ENCODE peak calls at places on chromosomes 11 and 22, in five cellular contexts. E is dorsolateral prefrontal cortex, D is hepatocyte, U is tibial nerve, P is transverse colon. X is an unnamed sample.

GRCh38 chr11:46321757-46322156 is 25.5 kb upstream of the DGKZ start:
- DNase-seq in E (no peak), D (no peak), U (no peak), P (no peak), X (no peak)

GRCh38 chr11:43712676-43713075 is 32.1 kb downstream of the HSD17B12 start:
- DNase-seq in E (no peak), D (no peak), U (no peak), P (no peak), X (no peak)

GRCh38 chr11:64924910-64925284 is 408 bp downstream of the PPP2R5B start:
- DNase-seq in E (no peak), D (peak), U (no peak), P (peak), X (no peak)

GRCh38 chr11:13668102-13668956 is at the start of gene FAR1:
- DNase-seq in E (peak), D (peak), U (peak), P (peak), X (peak)

GRCh38 chr22:41351011-41351410 is 30.7 kb upstream of the TEF start:
- DNase-seq in E (no peak), D (no peak), U (no peak), P (no peak), X (no peak)

GRCh38 chr11:71420455-71421241 is 27.5 kb downstream of the DHCR7 start:
- DNase-seq in E (no peak), D (peak), U (no peak), P (peak), X (no peak)

GRCh38 chr22:37291559-37292298 is 9.4 kb downstream of the CYTH4 start:
- DNase-seq in E (no peak), D (no peak), U (no peak), P (no peak), X (peak)

GRCh38 chr11:62423012-62423411 is 4.2 kb downstream of the SCGB1A1 start:
- DNase-seq in E (no peak), D (no peak), U (no peak), P (no peak), X (no peak)

GRCh38 chr11:57300785-57301184 is 24.0 kb downstream of the TNKS1BP1 start:
- DNase-seq in E (no peak), D (no peak), U (no peak), P (no peak), X (peak)

GRCh38 chr22:45212992-45213751 is 27.5 kb downstream of the KIAA0930 start:
- DNase-seq in E (peak), D (no peak), U (no peak), P (peak), X (peak)

GRCh38 chr22:45211435-45211834 is 29.3 kb downstream of the KIAA0930 start:
- DNase-seq in E (no peak), D (no peak), U (no peak), P (no peak), X (no peak)

GRCh38 chr22:45211848-45212247 is 28.8 kb downstream of the KIAA0930 start:
- DNase-seq in E (no peak), D (no peak), U (no peak), P (no peak), X (no peak)

GRCh38 chr22:45210577-45211431 is 29.9 kb downstream of the KIAA0930 start:
- DNase-seq in E (no peak), D (no peak), U (no peak), P (no peak), X (no peak)

DNA sequence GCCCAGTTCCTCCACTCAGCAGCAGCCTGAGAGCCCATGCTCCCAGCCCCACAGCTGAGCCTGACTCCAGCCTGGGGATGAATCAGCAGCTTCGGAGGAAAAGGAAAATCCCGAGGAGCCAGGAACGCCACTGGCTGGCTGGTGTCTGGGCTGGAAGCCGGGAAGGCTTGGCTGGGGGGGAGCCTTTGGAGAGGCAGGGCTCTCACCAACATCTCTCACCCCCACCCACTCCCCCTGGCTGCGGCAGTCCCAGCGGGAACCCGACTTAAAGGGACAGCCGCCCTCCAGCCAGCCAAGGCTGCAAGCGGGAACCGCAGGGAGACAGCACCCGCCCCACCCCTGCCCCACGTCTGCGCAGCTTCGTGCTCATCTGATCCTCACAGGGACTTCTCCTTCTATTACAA is 28.4 kb downstream of the KIAA0930 start:
- DNase-seq in E (peak), D (peak), U (no peak), P (peak), X (peak)
- H3K27ac ChIP-seq in E (peak), D (peak), U (peak), P (peak), X (peak)

DNA sequence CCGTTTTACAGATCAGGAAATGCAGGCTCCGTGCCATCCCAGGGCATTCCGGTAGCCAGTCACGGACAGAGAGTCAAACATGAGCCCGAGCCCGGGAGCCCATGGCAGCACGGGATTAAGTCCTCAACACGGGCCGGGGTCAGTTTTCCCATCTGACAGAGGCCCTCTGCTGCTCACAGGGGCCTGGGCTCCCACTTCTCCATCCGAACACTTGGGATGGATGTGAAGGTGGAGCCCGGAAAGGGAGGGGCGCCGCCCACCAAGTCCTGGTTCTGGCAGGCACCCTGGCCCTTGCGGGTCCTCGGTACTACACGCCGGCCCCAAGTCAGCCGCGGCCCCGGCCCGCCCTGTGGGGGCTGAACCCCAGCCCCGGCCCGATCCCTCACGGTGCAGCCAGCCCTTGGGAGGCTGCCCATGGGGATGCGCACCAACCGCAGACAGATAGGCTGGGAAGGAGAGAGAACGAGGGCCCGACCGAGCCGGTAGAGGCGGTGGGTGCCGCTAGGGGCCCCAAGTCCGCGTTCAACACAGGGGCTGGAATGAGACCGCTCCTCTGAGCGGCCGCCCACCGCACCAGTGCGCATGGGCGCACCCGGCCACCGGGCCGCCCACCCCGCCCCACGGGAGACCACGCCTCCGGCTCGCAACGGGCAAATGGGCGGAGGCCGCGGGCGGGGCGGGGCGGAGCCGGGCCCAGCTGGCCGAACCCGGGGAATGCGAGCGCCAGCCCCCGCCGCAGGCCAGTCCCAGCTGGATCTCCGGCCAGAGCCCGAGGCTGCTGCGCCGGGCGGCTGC is at the start of gene CAPN5:
- DNase-seq in E (peak), D (peak), U (peak), P (peak), X (peak)
- TF ChIP-seq CTCF in E (peak), D (peak), U (peak), P (peak), X (no peak)

GRCh38 chr22:30328466-30329049 is 1.8 kb upstream of the TBC1D10A start:
- DNase-seq in E (no peak), D (no peak), U (no peak), P (no peak), X (no peak)
- H3K27ac ChIP-seq in E (no peak), D (peak), U (no peak), P (peak), X (no peak)

DNA sequence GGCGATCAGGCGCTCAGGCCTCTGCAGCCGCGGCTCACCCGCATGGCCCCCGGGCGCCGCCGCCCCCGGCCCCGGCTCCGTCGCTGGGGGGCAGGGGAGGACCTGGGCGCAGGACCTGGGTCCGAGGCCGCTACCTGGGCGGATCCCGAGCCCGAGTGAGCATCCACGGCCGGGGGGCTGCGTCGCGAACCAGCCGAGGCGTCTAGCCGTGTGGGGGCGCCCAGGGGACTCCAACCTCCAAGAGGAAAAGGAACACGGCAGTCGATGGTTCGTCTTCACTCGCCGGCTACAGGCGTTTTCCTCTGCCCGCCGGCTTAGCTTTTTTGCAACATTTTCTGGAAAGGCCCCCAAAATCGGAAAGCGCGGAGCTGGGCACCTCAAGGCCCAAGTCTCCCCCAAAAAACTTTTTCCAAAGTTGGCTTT is 698 bp downstream of the PDGFB start:
- DNase-seq in E (no peak), D (no peak), U (no peak), P (no peak), X (no peak)
- TF ChIP-seq CTCF in E (no peak), D (no peak), U (no peak), P (no peak), X (no peak)